ENCODE peak calls at places on chromosomes 16 and 17, in four cellular contexts. O is MM.1S, R is A549, D is IMR-90. H is an unnamed sample. For H3K4me1, the result is how much of the 10 kb centered on the place peaks cover.

GRCh38 chr17:19003966-19004600 is 481 bp downstream of the FAM83G start:
- DNase-seq in O (peak), R (peak), D (peak), H (peak)

GRCh38 chr17:34852614-34853013 is 108.6 kb downstream of the CCT6B start:
- DNase-seq in O (no peak), R (peak), D (no peak), H (peak)

GRCh38 chr16:89241187-89242003 is 23.9 kb downstream of the ZNF778 start:
- DNase-seq in O (peak), R (peak), D (peak), H (peak)

GRCh38 chr17:21445091-21445650 is 69.0 kb downstream of the KCNJ12 start:
- DNase-seq in O (no peak), R (no peak), D (no peak), H (no peak)

GRCh38 chr17:2170023-2170422 is 115.1 kb downstream of the HIC1 start:
- DNase-seq in O (peak), R (peak), D (no peak), H (peak)

GRCh38 chr17:61159415-61159814 is 240.2 kb upstream of the TBX2 start:
- DNase-seq in O (no peak), R (peak), D (peak), H (peak)

GRCh38 chr16:25009822-25010221 is 5.3 kb downstream of the ARHGAP17 start:
- DNase-seq in O (no peak), R (no peak), D (peak), H (no peak)

GRCh38 chr17:39671651-39672521 is 3.6 kb downstream of the PNMT start:
- DNase-seq in O (no peak), R (peak), D (peak), H (peak)

GRCh38 chr16:24729967-24730815 is 740 bp downstream of the TNRC6A start:
- DNase-seq in O (peak), R (peak), D (peak), H (peak)

GRCh38 chr17:4064366-4064765 is 78.5 kb downstream of the ZZEF1 start:
- DNase-seq in O (no peak), R (no peak), D (no peak), H (no peak)

GRCh38 chr17:12566281-12567002 is 99.2 kb upstream of the MYOCD start:
- DNase-seq in O (no peak), R (no peak), D (no peak), H (peak)

GRCh38 chr17:80797741-80798594 is 193.7 kb upstream of the CHMP6 start:
- DNase-seq in O (no peak), R (no peak), D (no peak), H (no peak)

GRCh38 chr16:74031551-74031950 is 265.1 kb upstream of the PSMD7 start:
- DNase-seq in O (no peak), R (no peak), D (no peak), H (no peak)
- H3K4me1 ChIP-seq in O (under half), R (under half), D (under half), H (half or more)

DNA sequence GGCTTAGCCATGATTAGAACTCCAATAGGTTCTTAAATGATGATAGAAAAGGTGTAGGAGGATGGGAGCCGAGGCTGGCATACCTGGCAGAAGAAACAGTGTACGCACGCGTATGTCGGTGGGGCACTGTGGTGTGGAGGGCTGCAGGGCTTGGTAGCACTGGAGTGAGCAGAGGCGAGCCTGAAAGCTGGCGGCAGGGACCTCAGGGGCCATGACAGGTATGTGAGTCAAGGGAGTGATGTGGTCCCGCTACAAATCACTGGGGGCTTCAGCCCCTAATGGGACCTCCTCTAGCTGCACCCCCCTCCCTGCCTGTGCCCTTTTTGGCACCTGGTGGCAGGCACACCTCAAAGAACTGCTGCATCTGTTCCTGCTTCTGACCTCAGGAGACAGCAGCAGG is 67.3 kb downstream of the RAI1 start:
- DNase-seq in O (no peak), R (no peak), D (no peak), H (no peak)
- H3K27ac ChIP-seq in O (no peak), R (no peak), D (no peak), H (no peak)

GRCh38 chr17:55114283-55114682 is 145.7 kb downstream of the STXBP4 start:
- DNase-seq in O (no peak), R (no peak), D (no peak), H (no peak)

GRCh38 chr17:55116440-55116914 is 147.9 kb downstream of the STXBP4 start:
- DNase-seq in O (no peak), R (no peak), D (no peak), H (no peak)

GRCh38 chr17:55110521-55110920 is 142.0 kb downstream of the STXBP4 start:
- DNase-seq in O (no peak), R (no peak), D (no peak), H (no peak)
- H3K4me3 ChIP-seq in O (no peak), R (no peak), D (no peak), H (no peak)

DNA sequence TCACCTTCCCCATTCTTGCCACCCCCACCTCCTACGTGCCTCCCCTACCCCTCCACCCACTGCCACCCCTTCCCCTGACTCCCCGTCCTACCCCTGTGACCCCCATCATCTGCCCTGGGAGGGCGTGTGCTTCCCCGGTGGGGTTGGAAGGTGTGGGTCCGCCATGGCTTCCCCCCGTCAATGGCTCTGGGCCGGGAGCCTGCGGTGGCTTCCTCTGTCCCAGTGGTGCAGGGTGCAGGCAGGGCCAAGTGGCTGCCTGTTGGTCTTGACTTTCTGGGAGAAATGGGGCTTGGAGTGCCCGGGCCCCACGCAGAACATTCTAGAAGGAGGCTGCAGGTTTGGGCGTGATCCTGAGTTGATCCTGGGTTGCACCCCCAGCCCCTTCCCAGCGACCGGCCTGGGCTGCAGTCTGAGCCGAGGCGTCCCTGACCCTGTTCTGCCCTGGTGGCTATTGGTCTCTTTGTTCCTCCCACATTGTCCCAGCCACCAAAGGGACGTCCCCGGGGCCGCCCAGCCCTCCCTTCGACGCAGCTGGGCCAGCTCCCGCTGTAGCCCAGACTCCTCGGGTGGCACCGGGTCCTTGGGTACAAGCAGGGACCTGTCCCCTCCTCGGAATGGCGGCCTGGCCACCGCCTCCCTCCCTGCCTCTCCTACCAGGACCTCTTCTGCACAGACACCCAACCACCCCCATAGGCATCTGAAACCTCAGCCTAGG is 25.7 kb downstream of the GSE1 start:
- DNase-seq in O (no peak), R (no peak), D (no peak), H (no peak)
- H3K4me1 ChIP-seq in O (under half), R (under half), D (under half), H (under half)

GRCh38 chr17:7883781-7884386 is 4.7 kb upstream of the CHD3 start:
- DNase-seq in O (no peak), R (peak), D (peak), H (no peak)

GRCh38 chr17:7881655-7882054 is 6.9 kb upstream of the CHD3 start:
- DNase-seq in O (no peak), R (no peak), D (no peak), H (no peak)

GRCh38 chr17:7880076-7880868 is 8.3 kb upstream of the CHD3 start:
- DNase-seq in O (no peak), R (no peak), D (no peak), H (no peak)

GRCh38 chr17:7882629-7883028 is 6.0 kb upstream of the CHD3 start:
- DNase-seq in O (no peak), R (no peak), D (no peak), H (no peak)

GRCh38 chr17:7882068-7882467 is 6.5 kb upstream of the CHD3 start:
- DNase-seq in O (no peak), R (no peak), D (no peak), H (no peak)
- H3K27ac ChIP-seq in O (no peak), R (peak), D (no peak), H (no peak)

DNA sequence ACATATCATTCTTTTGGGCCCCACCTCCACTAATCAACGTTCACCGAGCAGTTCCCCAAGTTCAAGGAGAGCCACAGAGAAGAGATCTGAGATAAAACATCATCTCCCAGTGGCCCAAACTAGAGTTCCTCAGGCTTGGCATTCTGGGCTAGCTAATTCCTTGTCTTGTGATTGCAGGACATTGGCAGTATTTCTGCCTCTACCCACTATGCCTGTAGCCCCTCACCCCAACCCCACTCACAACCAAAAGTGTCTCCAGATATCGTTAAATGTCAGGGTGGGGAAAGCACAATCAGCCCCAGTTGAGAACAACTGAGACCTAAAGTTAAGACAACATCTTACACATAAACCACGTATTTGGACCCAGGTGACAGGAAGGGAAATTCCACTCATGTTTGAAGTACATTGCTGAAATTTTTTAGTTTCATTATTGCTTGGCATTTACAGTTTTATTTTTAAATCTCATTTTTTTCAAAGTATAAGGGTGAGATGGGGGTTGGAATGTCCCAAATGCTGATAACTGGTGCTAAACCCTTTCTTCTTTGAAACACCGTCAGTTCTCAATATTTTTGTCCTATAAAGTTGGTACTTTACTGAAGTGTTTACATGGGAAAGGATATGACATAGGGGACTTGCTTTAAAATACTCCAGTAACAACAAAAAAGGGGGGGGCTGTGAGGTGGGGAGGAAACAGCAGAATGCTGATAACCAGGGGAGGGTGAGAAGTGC is 13.6 kb downstream of the ZC3H7A start:
- DNase-seq in O (peak), R (no peak), D (peak), H (no peak)
- H3K4me3 ChIP-seq in O (peak), R (no peak), D (peak), H (no peak)

GRCh38 chr17:17767497-17768286 is 69.1 kb downstream of the SREBF1 start:
- DNase-seq in O (no peak), R (no peak), D (no peak), H (no peak)

GRCh38 chr17:17765359-17765758 is 71.4 kb downstream of the SREBF1 start:
- DNase-seq in O (no peak), R (no peak), D (peak), H (no peak)

GRCh38 chr17:17765921-17766320 is 70.9 kb downstream of the SREBF1 start:
- DNase-seq in O (no peak), R (no peak), D (no peak), H (no peak)

GRCh38 chr17:17767096-17767470 is 69.7 kb downstream of the SREBF1 start:
- DNase-seq in O (no peak), R (no peak), D (peak), H (no peak)

GRCh38 chr17:17766351-17767095 is 70.3 kb downstream of the SREBF1 start:
- DNase-seq in O (no peak), R (no peak), D (no peak), H (no peak)
- H3K4me1 ChIP-seq in O (under half), R (under half), D (half or more), H (under half)

GRCh38 chr16:54031107-54031760 is 255.4 kb downstream of the IRX3 start:
- DNase-seq in O (no peak), R (no peak), D (no peak), H (no peak)

GRCh38 chr16:54028013-54028412 is 258.6 kb downstream of the IRX3 start:
- DNase-seq in O (no peak), R (no peak), D (no peak), H (no peak)

GRCh38 chr16:54034684-54035083 is 251.9 kb downstream of the IRX3 start:
- DNase-seq in O (no peak), R (no peak), D (peak), H (no peak)

GRCh38 chr16:54030451-54030850 is 256.1 kb downstream of the IRX3 start:
- DNase-seq in O (no peak), R (no peak), D (no peak), H (no peak)

DNA sequence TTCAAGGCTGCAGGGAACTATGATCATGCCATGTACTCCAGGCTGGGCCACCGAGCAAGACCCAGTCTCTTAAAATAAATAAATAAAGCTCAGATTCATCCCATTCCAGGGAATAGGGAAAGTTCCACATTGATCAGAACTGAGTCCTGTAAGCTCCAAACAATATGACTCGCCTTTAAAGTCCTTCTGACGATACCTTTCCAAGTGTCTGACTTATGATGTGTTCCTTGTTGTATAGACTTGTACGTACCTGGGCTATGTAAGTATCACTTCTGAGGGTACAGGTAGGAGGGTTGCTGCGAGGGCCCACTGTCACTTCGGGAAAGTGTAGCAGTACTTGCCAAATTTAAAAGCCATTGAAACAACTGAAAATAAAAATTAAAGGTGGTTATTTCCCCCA is 252.8 kb downstream of the IRX3 start:
- DNase-seq in O (no peak), R (no peak), D (no peak), H (no peak)
- H3K27ac ChIP-seq in O (no peak), R (no peak), D (no peak), H (no peak)

DNA sequence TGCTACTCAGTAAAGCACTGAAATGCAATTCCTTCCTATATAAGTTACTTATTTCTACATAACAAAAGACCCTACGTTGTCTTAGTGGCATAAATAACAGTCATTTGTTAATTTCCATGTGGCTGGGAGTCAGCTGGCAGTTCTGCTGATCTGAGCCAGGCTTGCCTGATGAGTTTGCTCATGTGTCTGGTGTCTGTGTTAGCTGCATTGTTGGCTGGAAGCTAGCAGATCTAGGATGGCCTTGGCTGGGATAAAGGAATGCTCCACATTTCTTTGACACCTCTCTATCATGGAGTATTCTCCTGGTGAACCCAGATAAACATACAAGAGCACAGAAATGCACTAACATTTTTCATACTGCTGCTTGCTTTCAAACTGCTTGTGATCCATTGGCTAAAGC is 264.4 kb upstream of the MON1B start:
- DNase-seq in O (no peak), R (no peak), D (no peak), H (peak)
- H3K4me3 ChIP-seq in O (no peak), R (no peak), D (no peak), H (no peak)